ENCODE peak calls at places on chromosomes 2 and 18, in ten cellular contexts. S, F, M, C, U, A, X, I, Q and H are unnamed samples.

GRCh38 chr2:134146161-134146560 is 107.7 kb upstream of the MGAT5 start:
- ATAC-seq in F (no peak), A (no peak), U (no peak), I (no peak), Q (no peak), C (no peak), X (peak), M (no peak), S (no peak), H (no peak)

GRCh38 chr2:218257390-218257981 is 3.3 kb upstream of the GPBAR1 start:
- ATAC-seq in A (peak), Q (no peak), F (peak), S (no peak), U (peak), X (peak), M (peak), C (peak), I (peak), H (peak)

GRCh38 chr18:50306944-50307343 is 19.5 kb upstream of the CXXC1 start:
- ATAC-seq in S (peak), U (no peak), A (no peak), Q (no peak), C (no peak), F (no peak), I (no peak), M (no peak), X (no peak), H (no peak)

GRCh38 chr2:237482485-237482884 is 4.6 kb upstream of the MLPH start:
- ATAC-seq in C (no peak), A (no peak), F (peak), S (peak), X (no peak), M (no peak), U (no peak), I (no peak), Q (peak), H (no peak)

GRCh38 chr2:119579457-119580295 is 35.4 kb downstream of the CFAP221 start:
- ATAC-seq in U (no peak), C (no peak), F (peak), Q (no peak), M (no peak), I (no peak), A (no peak), X (no peak), S (peak), H (no peak)

GRCh38 chr18:51195086-51195601 is 2.3 kb downstream of the MEX3C start:
- ATAC-seq in U (no peak), A (no peak), F (no peak), C (no peak), X (no peak), M (no peak), S (no peak), Q (no peak), I (no peak), H (no peak)

GRCh38 chr2:44802409-44803099 is 138.9 kb upstream of the SIX3 start:
- ATAC-seq in C (peak), X (peak), I (no peak), M (no peak), U (no peak), A (no peak), Q (no peak), S (no peak), F (no peak), H (no peak)

GRCh38 chr2:53829669-53830290 is 30.0 kb downstream of the GPR75 start:
- ATAC-seq in S (peak), C (no peak), Q (no peak), I (no peak), X (no peak), F (no peak), U (no peak), M (no peak), A (no peak), H (no peak)

GRCh38 chr2:38092196-38092902 is 16.4 kb upstream of the CYP1B1 start:
- ATAC-seq in A (no peak), Q (peak), M (no peak), F (peak), X (no peak), I (no peak), U (no peak), S (peak), C (no peak), H (no peak)

GRCh38 chr2:54143780-54144179 is 28.4 kb downstream of the ACYP2 start:
- ATAC-seq in M (no peak), C (no peak), I (no peak), F (no peak), Q (no peak), X (no peak), U (no peak), S (no peak), A (no peak), H (no peak)

GRCh38 chr2:95026471-95027368 is 1.2 kb downstream of the MAL start:
- ATAC-seq in C (no peak), S (no peak), I (no peak), X (no peak), U (no peak), M (no peak), F (peak), A (no peak), Q (no peak), H (no peak)

GRCh38 chr18:9849407-9849961 is 36.3 kb upstream of the TXNDC2 start:
- ATAC-seq in C (no peak), U (no peak), F (peak), Q (peak), I (no peak), A (no peak), S (peak), X (no peak), M (no peak), H (no peak)